ENCODE peak calls at places on chromosomes 2 and 18, in eight cellular contexts. K is MG63; P is T-cell; N is left cardiac atrium; J is left ventricle myocardium inferior; I is activated effector memory CD4-positive, alpha-beta T cell treated with Interleukin-2 at 50 U/mL for 16 hours; D is NCI-H510A; E is activated T-cell treated with anti-CD3 and anti-CD28 coated beads, Interleukin-2, amount 50 U/mL, for 72 hours. S is an unnamed sample.

GRCh38 chr2:64749446-64749845 is 95.7 kb upstream of the SERTAD2 start:
- DNase-seq in J (no peak), K (no peak), I (no peak), N (no peak), D (no peak), P (no peak), E (no peak), S (no peak)

GRCh38 chr2:7190587-7191320 is 273.5 kb downstream of the RNF144A start:
- DNase-seq in I (no peak), K (no peak), D (no peak), J (no peak), N (no peak), P (no peak), E (no peak), S (no peak)

GRCh38 chr2:54810236-54810635 is 86.8 kb downstream of the EML6 start:
- DNase-seq in J (no peak), D (no peak), P (no peak), I (no peak), K (no peak), E (no peak), N (no peak), S (no peak)

GRCh38 chr2:232018191-232018590 is 56.7 kb downstream of the DIS3L2 start:
- DNase-seq in E (no peak), K (no peak), D (no peak), J (no peak), I (no peak), P (no peak), N (no peak), S (no peak)

GRCh38 chr2:238776003-238776640 is 71.8 kb upstream of the TWIST2 start:
- DNase-seq in N (no peak), P (no peak), I (no peak), K (no peak), J (no peak), E (no peak), D (no peak), S (peak; percentile 21)

GRCh38 chr2:2570360-2570759 is 239.3 kb upstream of the MYT1L start:
- DNase-seq in K (no peak), N (no peak), P (no peak), E (no peak), D (no peak), J (no peak), I (no peak), S (no peak)

GRCh38 chr18:8707946-8708345 is 2.6 kb downstream of the MTCL1 start:
- DNase-seq in E (no peak), D (no peak), N (no peak), J (no peak), K (no peak), I (no peak), P (no peak), S (no peak)

GRCh38 chr2:1088192-1088860 is 137.7 kb downstream of the SNTG2 start:
- DNase-seq in N (no peak), P (no peak), I (no peak), J (no peak), D (no peak), K (no peak), E (no peak), S (no peak)

GRCh38 chr2:31414601-31415241 is at the start of gene XDH:
- DNase-seq in E (no peak), P (no peak), J (no peak), N (no peak), K (no peak), I (no peak), D (peak; percentile 3), S (peak; percentile 70)

GRCh38 chr2:235709124-235709813 is 215.4 kb downstream of the AGAP1 start:
- DNase-seq in D (no peak), K (peak; percentile 50), J (no peak), P (no peak), E (no peak), N (no peak), I (no peak), S (no peak)

GRCh38 chr18:75779910-75780309 is 352.4 kb upstream of the SMIM21 start:
- DNase-seq in P (no peak), J (no peak), D (no peak), K (no peak), E (no peak), I (no peak), N (no peak), S (no peak)

GRCh38 chr2:122748552-122749011 is 993.1 kb downstream of the TSN start:
- DNase-seq in J (no peak), I (no peak), K (no peak), P (no peak), N (no peak), E (no peak), D (no peak), S (no peak)

GRCh38 chr18:70634576-70635147 is 345.8 kb downstream of the SOCS6 start:
- DNase-seq in P (no peak), E (no peak), J (no peak), D (no peak), I (no peak), N (no peak), K (no peak), S (no peak)

GRCh38 chr2:205734436-205734835 is 52.1 kb downstream of the NRP2 start:
- DNase-seq in I (no peak), P (no peak), D (peak; percentile 37), K (peak; percentile 74), N (no peak), E (no peak), J (no peak), S (no peak)

GRCh38 chr2:86037141-86037794 is 68.4 kb downstream of the POLR1A start:
- DNase-seq in I (peak; percentile 37), P (peak; percentile 36), N (peak; percentile 75), J (peak; percentile 87), D (peak; percentile 17), K (peak; percentile 68), E (peak; percentile 76), S (no peak)

GRCh38 chr2:68196120-68196716 is 38.5 kb downstream of the PNO1 start:
- DNase-seq in N (peak; percentile 28), D (no peak), E (peak; percentile 29), I (peak; percentile 22), P (peak; percentile 58), K (peak; percentile 9), J (no peak), S (no peak)

GRCh38 chr2:175318542-175318941 is 137.0 kb upstream of the ATP5MC3 start:
- DNase-seq in N (no peak), P (no peak), E (no peak), D (no peak), K (no peak), J (no peak), I (no peak), S (no peak)

GRCh38 chr18:50880108-50880465 is 1.2 kb downstream of the ME2 start:
- DNase-seq in K (no peak), J (no peak), D (no peak), I (no peak), N (no peak), E (no peak), P (no peak), S (no peak)

GRCh38 chr18:9861933-9862332 is 23.8 kb upstream of the TXNDC2 start:
- DNase-seq in E (peak; percentile 23), J (no peak), K (no peak), N (no peak), P (no peak), D (no peak), I (no peak), S (no peak)

GRCh38 chr2:113240915-113241911 is 37.5 kb downstream of the PAX8 start:
- DNase-seq in D (no peak), J (peak; percentile 41), N (peak; percentile 86), P (no peak), I (no peak), E (peak; percentile 72), K (peak; percentile 99), S (peak; percentile 94)

GRCh38 chr18:26086959-26087358 is 3.5 kb downstream of the SS18 start:
- DNase-seq in K (no peak), I (no peak), P (no peak), E (no peak), D (no peak), N (no peak), J (no peak), S (no peak)

GRCh38 chr2:3254438-3254941 is 123.1 kb downstream of the EIPR1 start:
- DNase-seq in J (no peak), E (no peak), I (no peak), K (no peak), N (no peak), P (no peak), D (no peak), S (peak; percentile 45)

GRCh38 chr2:151315381-151315903 is 26.0 kb upstream of the NMI start:
- DNase-seq in D (no peak), E (no peak), N (peak; percentile 31), K (peak; percentile 54), J (peak; percentile 29), I (no peak), P (no peak), S (no peak)

GRCh38 chr18:58398648-58399398 is 230.1 kb downstream of the ALPK2 start:
- DNase-seq in P (no peak), I (no peak), N (no peak), D (no peak), E (no peak), K (no peak), J (no peak), S (no peak)

GRCh38 chr2:5725794-5726463 is 33.7 kb downstream of the SOX11 start:
- DNase-seq in J (no peak), I (no peak), D (no peak), E (no peak), P (no peak), N (no peak), K (no peak), S (no peak)

GRCh38 chr2:239220976-239221375 is 179.8 kb downstream of the HDAC4 start:
- DNase-seq in P (no peak), K (no peak), J (no peak), N (no peak), I (no peak), D (no peak), E (no peak), S (no peak)

GRCh38 chr2:224022474-224022873 is 16.6 kb downstream of the SERPINE2 start:
- DNase-seq in D (no peak), K (no peak), E (no peak), I (no peak), P (no peak), N (no peak), J (no peak), S (no peak)

S was measured in esophagus muscularis mucosa.